ENCODE peak calls at places on chromosomes 7 and 10, in five cellular contexts. One of them, this sample, is unnamed. For H3K9me3, the result is how much of the 10 kb centered on the place peaks cover.

GRCh38 chr7:25495342-25495855 is 267.1 kb upstream of the NPVF start:
- DNase-seq in A549: no peak
- DNase-seq in endodermal cell: peak
- DNase-seq in effector memory CD4-positive, alpha-beta T cell: no peak
- DNase-seq in naive thymus-derived CD4-positive, alpha-beta T cell: no peak
- DNase-seq in this sample: no peak

GRCh38 chr7:74365320-74366022 is 76.3 kb downstream of the CLIP2 start:
- DNase-seq in A549: peak
- DNase-seq in endodermal cell: peak
- DNase-seq in effector memory CD4-positive, alpha-beta T cell: no peak
- DNase-seq in naive thymus-derived CD4-positive, alpha-beta T cell: no peak
- DNase-seq in this sample: no peak

GRCh38 chr7:102064361-102065025 is 222.2 kb upstream of the SH2B2 start:
- DNase-seq in A549: peak
- DNase-seq in endodermal cell: peak
- DNase-seq in effector memory CD4-positive, alpha-beta T cell: no peak
- DNase-seq in naive thymus-derived CD4-positive, alpha-beta T cell: no peak
- DNase-seq in this sample: no peak

GRCh38 chr10:59709472-59710125 is at the start of gene SLC16A9:
- DNase-seq in A549: peak
- DNase-seq in endodermal cell: peak
- DNase-seq in effector memory CD4-positive, alpha-beta T cell: no peak
- DNase-seq in naive thymus-derived CD4-positive, alpha-beta T cell: no peak
- DNase-seq in this sample: no peak

GRCh38 chr7:2470204-2471021 is 5.8 kb downstream of the GRIFIN start:
- DNase-seq in A549: no peak
- DNase-seq in endodermal cell: peak
- DNase-seq in effector memory CD4-positive, alpha-beta T cell: no peak
- DNase-seq in naive thymus-derived CD4-positive, alpha-beta T cell: no peak
- DNase-seq in this sample: no peak

GRCh38 chr10:129550658-129551057 is 83.6 kb downstream of the MGMT start:
- DNase-seq in A549: no peak
- DNase-seq in endodermal cell: no peak
- DNase-seq in effector memory CD4-positive, alpha-beta T cell: no peak
- DNase-seq in naive thymus-derived CD4-positive, alpha-beta T cell: no peak
- DNase-seq in this sample: no peak

GRCh38 chr7:39688611-39689485 is 65.5 kb downstream of the RALA start:
- DNase-seq in A549: no peak
- DNase-seq in endodermal cell: no peak
- DNase-seq in effector memory CD4-positive, alpha-beta T cell: no peak
- DNase-seq in naive thymus-derived CD4-positive, alpha-beta T cell: no peak
- DNase-seq in this sample: no peak

GRCh38 chr7:24576171-24577052 is 3.2 kb downstream of the PALS2 start:
- DNase-seq in A549: peak
- DNase-seq in endodermal cell: peak
- DNase-seq in effector memory CD4-positive, alpha-beta T cell: no peak
- DNase-seq in naive thymus-derived CD4-positive, alpha-beta T cell: no peak
- DNase-seq in this sample: no peak

GRCh38 chr10:15869935-15870334 is 9.6 kb upstream of the MINDY3 start:
- DNase-seq in A549: no peak
- DNase-seq in endodermal cell: no peak
- DNase-seq in effector memory CD4-positive, alpha-beta T cell: no peak
- DNase-seq in naive thymus-derived CD4-positive, alpha-beta T cell: no peak
- DNase-seq in this sample: no peak

GRCh38 chr10:12708921-12709320 is 292.6 kb downstream of the CCDC3 start:
- DNase-seq in A549: no peak
- DNase-seq in endodermal cell: peak
- DNase-seq in effector memory CD4-positive, alpha-beta T cell: no peak
- DNase-seq in naive thymus-derived CD4-positive, alpha-beta T cell: no peak
- DNase-seq in this sample: no peak

GRCh38 chr7:7505936-7506335 is 29.7 kb downstream of the COL28A1 start:
- DNase-seq in A549: no peak
- DNase-seq in endodermal cell: no peak
- DNase-seq in effector memory CD4-positive, alpha-beta T cell: no peak
- DNase-seq in naive thymus-derived CD4-positive, alpha-beta T cell: no peak
- DNase-seq in this sample: no peak

GRCh38 chr10:43409385-43410109 is 561 bp upstream of the HNRNPF start:
- DNase-seq in A549: no peak
- DNase-seq in endodermal cell: no peak
- DNase-seq in effector memory CD4-positive, alpha-beta T cell: peak
- DNase-seq in naive thymus-derived CD4-positive, alpha-beta T cell: peak
- DNase-seq in this sample: peak

GRCh38 chr7:66697451-66698438 is 42.8 kb upstream of the RABGEF1 start:
- DNase-seq in A549: no peak
- DNase-seq in endodermal cell: peak
- DNase-seq in effector memory CD4-positive, alpha-beta T cell: no peak
- DNase-seq in naive thymus-derived CD4-positive, alpha-beta T cell: no peak
- DNase-seq in this sample: no peak

GRCh38 chr10:31940839-31941653 is 12.4 kb upstream of the ARHGAP12 start:
- DNase-seq in A549: peak
- DNase-seq in endodermal cell: no peak
- DNase-seq in effector memory CD4-positive, alpha-beta T cell: no peak
- DNase-seq in naive thymus-derived CD4-positive, alpha-beta T cell: no peak
- DNase-seq in this sample: no peak

GRCh38 chr10:62467509-62467908 is 93.3 kb downstream of the ZNF365 start:
- DNase-seq in A549: no peak
- DNase-seq in endodermal cell: no peak
- DNase-seq in effector memory CD4-positive, alpha-beta T cell: no peak
- DNase-seq in naive thymus-derived CD4-positive, alpha-beta T cell: no peak
- DNase-seq in this sample: no peak

GRCh38 chr10:67665491-67665890 is 30.5 kb downstream of the CTNNA3 start:
- DNase-seq in A549: no peak
- DNase-seq in endodermal cell: peak
- DNase-seq in effector memory CD4-positive, alpha-beta T cell: no peak
- DNase-seq in naive thymus-derived CD4-positive, alpha-beta T cell: no peak
- DNase-seq in this sample: no peak

GRCh38 chr7:128053991-128054390 is 22.8 kb upstream of the LRRC4 start:
- DNase-seq in A549: no peak
- DNase-seq in endodermal cell: no peak
- DNase-seq in effector memory CD4-positive, alpha-beta T cell: no peak
- DNase-seq in naive thymus-derived CD4-positive, alpha-beta T cell: no peak
- DNase-seq in this sample: no peak

GRCh38 chr10:106355450-106355849 is 809.1 kb downstream of the SORCS1 start:
- DNase-seq in A549: no peak
- DNase-seq in endodermal cell: peak
- DNase-seq in effector memory CD4-positive, alpha-beta T cell: no peak
- DNase-seq in naive thymus-derived CD4-positive, alpha-beta T cell: no peak
- DNase-seq in this sample: no peak

GRCh38 chr10:13346912-13347234 is 1.2 kb downstream of the SEPHS1 start:
- DNase-seq in A549: peak
- DNase-seq in endodermal cell: no peak
- DNase-seq in effector memory CD4-positive, alpha-beta T cell: no peak
- DNase-seq in naive thymus-derived CD4-positive, alpha-beta T cell: no peak
- DNase-seq in this sample: no peak

GRCh38 chr10:86401588-86402282 is 35.1 kb upstream of the GRID1 start:
- DNase-seq in A549: peak
- DNase-seq in endodermal cell: peak
- DNase-seq in effector memory CD4-positive, alpha-beta T cell: no peak
- DNase-seq in naive thymus-derived CD4-positive, alpha-beta T cell: peak
- DNase-seq in this sample: no peak

GRCh38 chr10:128116851-128117615 is 9.2 kb downstream of the MKI67 start:
- DNase-seq in A549: no peak
- DNase-seq in endodermal cell: peak
- DNase-seq in effector memory CD4-positive, alpha-beta T cell: no peak
- DNase-seq in naive thymus-derived CD4-positive, alpha-beta T cell: no peak
- DNase-seq in this sample: no peak

GRCh38 chr7:101631224-101631714 is 2.2 kb upstream of the MYL10 start:
- DNase-seq in A549: no peak
- DNase-seq in endodermal cell: no peak
- DNase-seq in effector memory CD4-positive, alpha-beta T cell: no peak
- DNase-seq in naive thymus-derived CD4-positive, alpha-beta T cell: no peak
- DNase-seq in this sample: no peak

GRCh38 chr7:129831424-129832058 is 121.2 kb downstream of the UBE2H start:
- DNase-seq in A549: peak
- DNase-seq in endodermal cell: peak
- DNase-seq in effector memory CD4-positive, alpha-beta T cell: no peak
- DNase-seq in naive thymus-derived CD4-positive, alpha-beta T cell: no peak
- DNase-seq in this sample: no peak

GRCh38 chr7:46256870-46257528 is 335.9 kb upstream of the IGFBP3 start:
- DNase-seq in A549: no peak
- DNase-seq in endodermal cell: no peak
- DNase-seq in effector memory CD4-positive, alpha-beta T cell: no peak
- DNase-seq in naive thymus-derived CD4-positive, alpha-beta T cell: no peak
- DNase-seq in this sample: no peak

GRCh38 chr7:41786943-41787342 is 84.1 kb upstream of the INHBA start:
- DNase-seq in A549: no peak
- DNase-seq in endodermal cell: no peak
- DNase-seq in effector memory CD4-positive, alpha-beta T cell: no peak
- DNase-seq in naive thymus-derived CD4-positive, alpha-beta T cell: no peak
- DNase-seq in this sample: no peak

GRCh38 chr10:97974108-97974507 is 56.3 kb downstream of the CRTAC1 start:
- DNase-seq in A549: no peak
- DNase-seq in endodermal cell: peak
- DNase-seq in effector memory CD4-positive, alpha-beta T cell: no peak
- DNase-seq in naive thymus-derived CD4-positive, alpha-beta T cell: peak
- DNase-seq in this sample: no peak

GRCh38 chr10:109287858-109288257 is 635.5 kb downstream of the XPNPEP1 start:
- DNase-seq in A549: no peak
- DNase-seq in endodermal cell: no peak
- DNase-seq in effector memory CD4-positive, alpha-beta T cell: no peak
- DNase-seq in naive thymus-derived CD4-positive, alpha-beta T cell: no peak
- DNase-seq in this sample: no peak

GRCh38 chr7:37901236-37901827 is 15.3 kb downstream of the SFRP4 start:
- DNase-seq in A549: peak
- DNase-seq in endodermal cell: no peak
- DNase-seq in effector memory CD4-positive, alpha-beta T cell: no peak
- DNase-seq in naive thymus-derived CD4-positive, alpha-beta T cell: no peak
- DNase-seq in this sample: no peak

GRCh38 chr10:119031496-119032059 is 2.1 kb downstream of the NANOS1 start:
- DNase-seq in A549: no peak
- DNase-seq in endodermal cell: peak
- DNase-seq in effector memory CD4-positive, alpha-beta T cell: no peak
- DNase-seq in naive thymus-derived CD4-positive, alpha-beta T cell: no peak
- DNase-seq in this sample: no peak

GRCh38 chr10:34506773-34507172 is 308.3 kb downstream of the PARD3 start:
- DNase-seq in A549: no peak
- DNase-seq in endodermal cell: no peak
- DNase-seq in effector memory CD4-positive, alpha-beta T cell: no peak
- DNase-seq in naive thymus-derived CD4-positive, alpha-beta T cell: no peak
- DNase-seq in this sample: no peak

DNA sequence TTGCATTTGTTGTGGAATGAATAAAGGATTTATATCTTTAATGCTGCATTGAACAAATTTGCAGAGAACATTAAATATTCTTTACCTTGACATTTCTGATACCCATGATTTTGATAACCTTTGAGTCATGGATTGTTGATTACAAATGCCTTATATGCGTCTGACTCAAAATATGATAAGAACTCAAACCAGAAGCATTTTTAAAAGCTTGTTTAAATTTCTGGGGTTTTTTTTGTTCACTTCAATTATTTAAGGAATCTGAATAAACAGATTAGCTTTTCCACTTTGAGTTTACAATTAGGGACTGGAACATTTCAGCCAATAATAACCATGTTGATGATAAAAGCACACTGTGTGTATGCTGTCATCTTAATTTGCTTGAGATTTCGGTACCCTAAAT is 253.5 kb downstream of the NRG3 start:
- DNase-seq in A549: no peak
- DNase-seq in endodermal cell: no peak
- DNase-seq in effector memory CD4-positive, alpha-beta T cell: no peak
- DNase-seq in naive thymus-derived CD4-positive, alpha-beta T cell: no peak
- DNase-seq in this sample: no peak
- H3K9me3 ChIP-seq in A549: under half
- H3K9me3 ChIP-seq in endodermal cell: under half
- H3K9me3 ChIP-seq in effector memory CD4-positive, alpha-beta T cell: under half
- H3K9me3 ChIP-seq in naive thymus-derived CD4-positive, alpha-beta T cell: under half
- H3K9me3 ChIP-seq in this sample: under half

GRCh38 chr7:131466735-131467365 is 89.6 kb downstream of the PODXL start:
- DNase-seq in A549: no peak
- DNase-seq in endodermal cell: no peak
- DNase-seq in effector memory CD4-positive, alpha-beta T cell: no peak
- DNase-seq in naive thymus-derived CD4-positive, alpha-beta T cell: no peak
- DNase-seq in this sample: no peak
- H3K9me3 ChIP-seq in A549: under half
- H3K9me3 ChIP-seq in endodermal cell: under half
- H3K9me3 ChIP-seq in effector memory CD4-positive, alpha-beta T cell: under half
- H3K9me3 ChIP-seq in naive thymus-derived CD4-positive, alpha-beta T cell: under half
- H3K9me3 ChIP-seq in this sample: under half

GRCh38 chr7:395643-396042 is 105.7 kb downstream of the FOXL3 start:
- DNase-seq in A549: no peak
- DNase-seq in endodermal cell: no peak
- DNase-seq in effector memory CD4-positive, alpha-beta T cell: no peak
- DNase-seq in naive thymus-derived CD4-positive, alpha-beta T cell: no peak
- DNase-seq in this sample: no peak
- H3K9me3 ChIP-seq in A549: under half
- H3K9me3 ChIP-seq in endodermal cell: under half
- H3K9me3 ChIP-seq in effector memory CD4-positive, alpha-beta T cell: under half
- H3K9me3 ChIP-seq in naive thymus-derived CD4-positive, alpha-beta T cell: under half
- H3K9me3 ChIP-seq in this sample: under half

GRCh38 chr10:18566177-18566576 is 85.2 kb downstream of the NSUN6 start:
- DNase-seq in A549: no peak
- DNase-seq in endodermal cell: no peak
- DNase-seq in effector memory CD4-positive, alpha-beta T cell: no peak
- DNase-seq in naive thymus-derived CD4-positive, alpha-beta T cell: no peak
- DNase-seq in this sample: no peak
- H3K9me3 ChIP-seq in A549: under half
- H3K9me3 ChIP-seq in endodermal cell: half or more
- H3K9me3 ChIP-seq in effector memory CD4-positive, alpha-beta T cell: under half
- H3K9me3 ChIP-seq in naive thymus-derived CD4-positive, alpha-beta T cell: under half
- H3K9me3 ChIP-seq in this sample: under half

This sample was measured in CD8-positive, alpha-beta memory T cell.